ENCODE peak calls at places on chromosomes 12 and 14, in seven cellular contexts. J, L, W, M, Y, D and X are unnamed samples.

GRCh38 chr12:70645494-70646317 is 8.5 kb upstream of the PTPRB start:
- DNase-seq in J (no peak), L (peak), W (peak), M (peak), Y (no peak), D (peak), X (no peak)

GRCh38 chr12:86710110-86710509 is 453.9 kb upstream of the MGAT4C start:
- DNase-seq in J (no peak), L (no peak), W (no peak), M (no peak), Y (no peak), D (no peak), X (no peak)

GRCh38 chr12:66087365-66087943 is 43.1 kb downstream of the LLPH start:
- DNase-seq in J (peak), L (peak), W (peak), M (peak), Y (peak), D (peak), X (peak)

GRCh38 chr14:96149131-96149530 is 55.5 kb upstream of the BDKRB2 start:
- DNase-seq in J (no peak), L (no peak), W (no peak), M (no peak), Y (no peak), D (no peak), X (no peak)

GRCh38 chr12:132415456-132416120 is 74.4 kb upstream of the FBRSL1 start:
- DNase-seq in J (no peak), L (no peak), W (no peak), M (no peak), Y (no peak), D (no peak), X (no peak)

GRCh38 chr12:59649203-59649602 is 53.4 kb downstream of the SLC16A7 start:
- DNase-seq in J (no peak), L (no peak), W (peak), M (no peak), Y (no peak), D (no peak), X (no peak)

GRCh38 chr12:10301103-10301502 is 6.6 kb upstream of the KLRD1 start:
- DNase-seq in J (no peak), L (no peak), W (no peak), M (no peak), Y (no peak), D (no peak), X (no peak)

GRCh38 chr12:62601765-62602444 is 135.3 kb downstream of the MON2 start:
- DNase-seq in J (no peak), L (no peak), W (no peak), M (no peak), Y (no peak), D (no peak), X (no peak)

GRCh38 chr12:75786071-75786470 is 245.5 kb downstream of the PHLDA1 start:
- DNase-seq in J (no peak), L (no peak), W (no peak), M (no peak), Y (no peak), D (no peak), X (no peak)

GRCh38 chr14:73783107-73783727 is 68.4 kb upstream of the PTGR2 start:
- DNase-seq in J (no peak), L (no peak), W (no peak), M (no peak), Y (no peak), D (no peak), X (no peak)

GRCh38 chr14:42214981-42215491 is 608.4 kb downstream of the LRFN5 start:
- DNase-seq in J (no peak), L (peak), W (peak), M (no peak), Y (peak), D (no peak), X (no peak)

GRCh38 chr12:78698747-78699146 is 165.8 kb upstream of the SYT1 start:
- DNase-seq in J (no peak), L (no peak), W (peak), M (no peak), Y (no peak), D (no peak), X (no peak)

GRCh38 chr12:29148065-29148957 is 767 bp upstream of the FAR2 start:
- DNase-seq in J (peak), L (peak), W (no peak), M (no peak), Y (no peak), D (no peak), X (no peak)

GRCh38 chr12:123089631-123090353 is 61.1 kb downstream of the PITPNM2 start:
- DNase-seq in J (no peak), L (peak), W (peak), M (peak), Y (no peak), D (no peak), X (no peak)

GRCh38 chr12:127657036-127657435 is 609.9 kb upstream of the TMEM132C start:
- DNase-seq in J (no peak), L (no peak), W (peak), M (no peak), Y (no peak), D (no peak), X (no peak)

GRCh38 chr14:103078420-103078749 is 5.6 kb upstream of the LBHD2 start:
- DNase-seq in J (peak), L (peak), W (peak), M (peak), Y (peak), D (peak), X (peak)

GRCh38 chr12:52691076-52691764 is 11.0 kb upstream of the KRT1 start:
- DNase-seq in J (peak), L (no peak), W (no peak), M (no peak), Y (no peak), D (peak), X (peak)

GRCh38 chr12:115438314-115438713 is 754.3 kb upstream of the TBX3 start:
- DNase-seq in J (no peak), L (no peak), W (no peak), M (no peak), Y (no peak), D (no peak), X (no peak)

GRCh38 chr12:622420-622819 is 40.8 kb downstream of the NINJ2 start:
- DNase-seq in J (no peak), L (no peak), W (no peak), M (no peak), Y (no peak), D (no peak), X (no peak)

GRCh38 chr14:56273949-56274348 is 155.7 kb downstream of the PELI2 start:
- DNase-seq in J (no peak), L (no peak), W (no peak), M (no peak), Y (no peak), D (no peak), X (no peak)

GRCh38 chr14:25884657-25885056 is 713.2 kb downstream of the NOVA1 start:
- DNase-seq in J (no peak), L (no peak), W (no peak), M (no peak), Y (no peak), D (no peak), X (no peak)

GRCh38 chr12:21941522-21942376 is 523 bp upstream of the ABCC9 start:
- DNase-seq in J (no peak), L (no peak), W (no peak), M (no peak), Y (peak), D (peak), X (no peak)

GRCh38 chr12:106358410-106359241 is 1.1 kb downstream of the POLR3B start:
- DNase-seq in J (peak), L (no peak), W (peak), M (no peak), Y (no peak), D (no peak), X (no peak)

GRCh38 chr12:33476058-33476457 is 36.4 kb upstream of the SYT10 start:
- DNase-seq in J (no peak), L (peak), W (no peak), M (no peak), Y (no peak), D (no peak), X (no peak)